ENCODE peak calls at places on chromosomes 6 and 20, in ten cellular contexts. One of them, this sample, is unnamed.
A peak's percentile ranks its signal among the peaks of the same experiment; 100 is the strongest.

GRCh38 chr20:32385541-32385940 is 27.4 kb downstream of the ASXL1 start:
- DNase-seq in suprapubic skin: no peak
- DNase-seq in heart right ventricle: no peak
- DNase-seq in transverse colon: no peak
- DNase-seq in right cardiac atrium: no peak
- DNase-seq in pancreas: no peak
- DNase-seq in tibial artery: no peak
- DNase-seq in hepatocyte: no peak
- DNase-seq in CD8-positive, alpha-beta T cell: no peak
- DNase-seq in Peyer's patch: no peak
- DNase-seq in this sample: no peak

GRCh38 chr6:53119772-53120409 is 28.8 kb downstream of the GCM1 start:
- DNase-seq in suprapubic skin: no peak
- DNase-seq in heart right ventricle: no peak
- DNase-seq in transverse colon: peak; percentile 20
- DNase-seq in right cardiac atrium: no peak
- DNase-seq in pancreas: peak; percentile 42
- DNase-seq in tibial artery: no peak
- DNase-seq in hepatocyte: peak; percentile 52
- DNase-seq in CD8-positive, alpha-beta T cell: no peak
- DNase-seq in Peyer's patch: no peak
- DNase-seq in this sample: no peak

GRCh38 chr6:111565316-111566221 is 40.1 kb downstream of the TRAF3IP2 start:
- DNase-seq in suprapubic skin: no peak
- DNase-seq in heart right ventricle: no peak
- DNase-seq in transverse colon: no peak
- DNase-seq in right cardiac atrium: no peak
- DNase-seq in pancreas: peak; percentile 43
- DNase-seq in tibial artery: no peak
- DNase-seq in hepatocyte: peak; percentile 32
- DNase-seq in CD8-positive, alpha-beta T cell: no peak
- DNase-seq in Peyer's patch: no peak
- DNase-seq in this sample: peak; percentile 16

GRCh38 chr20:63837475-63837874 is 6.4 kb upstream of the ZBTB46 start:
- DNase-seq in suprapubic skin: no peak
- DNase-seq in heart right ventricle: no peak
- DNase-seq in transverse colon: no peak
- DNase-seq in right cardiac atrium: no peak
- DNase-seq in pancreas: no peak
- DNase-seq in tibial artery: no peak
- DNase-seq in hepatocyte: no peak
- DNase-seq in CD8-positive, alpha-beta T cell: no peak
- DNase-seq in Peyer's patch: no peak
- DNase-seq in this sample: no peak

GRCh38 chr6:55449219-55449618 is 122.0 kb downstream of the GFRAL start:
- DNase-seq in suprapubic skin: no peak
- DNase-seq in heart right ventricle: no peak
- DNase-seq in transverse colon: no peak
- DNase-seq in right cardiac atrium: no peak
- DNase-seq in pancreas: no peak
- DNase-seq in tibial artery: no peak
- DNase-seq in hepatocyte: peak; percentile 34
- DNase-seq in CD8-positive, alpha-beta T cell: no peak
- DNase-seq in Peyer's patch: no peak
- DNase-seq in this sample: no peak

GRCh38 chr6:12294851-12295536 is 4.8 kb downstream of the EDN1 start:
- DNase-seq in suprapubic skin: no peak
- DNase-seq in heart right ventricle: no peak
- DNase-seq in transverse colon: no peak
- DNase-seq in right cardiac atrium: no peak
- DNase-seq in pancreas: no peak
- DNase-seq in tibial artery: no peak
- DNase-seq in hepatocyte: no peak
- DNase-seq in CD8-positive, alpha-beta T cell: no peak
- DNase-seq in Peyer's patch: no peak
- DNase-seq in this sample: no peak

GRCh38 chr6:118198746-118199145 is 291.7 kb downstream of the SLC35F1 start:
- DNase-seq in suprapubic skin: no peak
- DNase-seq in heart right ventricle: no peak
- DNase-seq in transverse colon: no peak
- DNase-seq in right cardiac atrium: no peak
- DNase-seq in pancreas: no peak
- DNase-seq in tibial artery: no peak
- DNase-seq in hepatocyte: peak; percentile 26
- DNase-seq in CD8-positive, alpha-beta T cell: no peak
- DNase-seq in Peyer's patch: no peak
- DNase-seq in this sample: no peak

GRCh38 chr6:66376021-66376420 is 669.0 kb upstream of the EYS start:
- DNase-seq in suprapubic skin: no peak
- DNase-seq in heart right ventricle: no peak
- DNase-seq in transverse colon: no peak
- DNase-seq in right cardiac atrium: no peak
- DNase-seq in pancreas: no peak
- DNase-seq in tibial artery: no peak
- DNase-seq in hepatocyte: no peak
- DNase-seq in CD8-positive, alpha-beta T cell: no peak
- DNase-seq in Peyer's patch: no peak
- DNase-seq in this sample: no peak

GRCh38 chr6:73929421-73929820 is 233.4 kb downstream of the CD109 start:
- DNase-seq in suprapubic skin: no peak
- DNase-seq in heart right ventricle: no peak
- DNase-seq in transverse colon: no peak
- DNase-seq in right cardiac atrium: no peak
- DNase-seq in pancreas: no peak
- DNase-seq in tibial artery: no peak
- DNase-seq in hepatocyte: no peak
- DNase-seq in CD8-positive, alpha-beta T cell: no peak
- DNase-seq in Peyer's patch: no peak
- DNase-seq in this sample: no peak

DNA sequence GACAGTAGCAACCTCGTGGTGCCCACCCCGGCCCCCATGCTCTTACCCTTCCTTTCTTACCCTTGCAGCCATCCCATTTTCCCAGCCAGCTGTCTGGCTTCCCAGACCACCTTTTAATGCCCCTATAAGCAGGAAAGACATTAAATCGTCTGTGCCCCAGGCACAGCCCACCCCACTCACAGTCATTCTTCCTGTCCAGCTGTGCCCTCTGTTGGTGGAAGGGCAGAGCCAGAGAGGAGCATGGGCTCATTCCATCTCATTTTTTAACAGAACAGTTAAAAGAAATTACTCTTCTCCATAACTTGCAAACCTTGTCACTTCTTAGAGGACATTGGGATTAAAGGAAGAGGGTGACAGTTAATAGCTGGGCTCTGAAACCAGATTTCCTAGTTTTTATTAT is 240.5 kb downstream of the NRN1 start:
- DNase-seq in suprapubic skin: no peak
- DNase-seq in heart right ventricle: no peak
- DNase-seq in transverse colon: no peak
- DNase-seq in right cardiac atrium: no peak
- DNase-seq in pancreas: no peak
- DNase-seq in tibial artery: no peak
- DNase-seq in hepatocyte: no peak
- DNase-seq in CD8-positive, alpha-beta T cell: no peak
- DNase-seq in Peyer's patch: no peak
- DNase-seq in this sample: no peak
- H3K4me1 ChIP-seq in suprapubic skin: peaks cover 6% of the 10 kb centered on the region
- H3K4me1 ChIP-seq in heart right ventricle: peaks cover 9% of the 10 kb centered on the region
- H3K4me1 ChIP-seq in transverse colon: no peaks in the 10 kb centered on the region
- H3K4me1 ChIP-seq in right cardiac atrium: peaks cover 5% of the 10 kb centered on the region
- H3K4me1 ChIP-seq in pancreas: no peaks in the 10 kb centered on the region
- H3K4me1 ChIP-seq in tibial artery: peaks cover 5% of the 10 kb centered on the region
- H3K4me1 ChIP-seq in hepatocyte: no peaks in the 10 kb centered on the region
- H3K4me1 ChIP-seq in CD8-positive, alpha-beta T cell: no peaks in the 10 kb centered on the region
- H3K4me1 ChIP-seq in Peyer's patch: no peaks in the 10 kb centered on the region
- H3K4me1 ChIP-seq in this sample: no peaks in the 10 kb centered on the region

GRCh38 chr6:157982297-157982579 is 575 bp downstream of the SYNJ2 start:
- DNase-seq in suprapubic skin: no peak
- DNase-seq in heart right ventricle: no peak
- DNase-seq in transverse colon: peak; percentile 68
- DNase-seq in right cardiac atrium: no peak
- DNase-seq in pancreas: peak; percentile 52
- DNase-seq in tibial artery: peak; percentile 69
- DNase-seq in hepatocyte: peak; percentile 72
- DNase-seq in CD8-positive, alpha-beta T cell: no peak
- DNase-seq in Peyer's patch: peak; percentile 60
- DNase-seq in this sample: no peak
- H3K27ac ChIP-seq in suprapubic skin: peak overlapping the region; percentile 52
- H3K27ac ChIP-seq in heart right ventricle: peak overlapping the region; percentile 89
- H3K27ac ChIP-seq in transverse colon: peak overlapping the region; percentile 90
- H3K27ac ChIP-seq in right cardiac atrium: peak overlapping the region; percentile 30
- H3K27ac ChIP-seq in pancreas: peak overlapping the region; percentile 77
- H3K27ac ChIP-seq in tibial artery: peak overlapping the region; percentile 87
- H3K27ac ChIP-seq in hepatocyte: peak overlapping the region; percentile 90
- H3K27ac ChIP-seq in CD8-positive, alpha-beta T cell: peak overlapping the region; percentile 55
- H3K27ac ChIP-seq in Peyer's patch: peak overlapping the region; percentile 90
- H3K27ac ChIP-seq in this sample: peak overlapping the region; percentile 83

GRCh38 chr20:51917886-51918545 is 115.7 kb upstream of the SALL4 start:
- DNase-seq in suprapubic skin: no peak
- DNase-seq in heart right ventricle: no peak
- DNase-seq in transverse colon: no peak
- DNase-seq in right cardiac atrium: no peak
- DNase-seq in pancreas: no peak
- DNase-seq in tibial artery: no peak
- DNase-seq in hepatocyte: no peak
- DNase-seq in CD8-positive, alpha-beta T cell: no peak
- DNase-seq in Peyer's patch: no peak
- DNase-seq in this sample: no peak
- H3K4me1 ChIP-seq in suprapubic skin: no peaks in the 10 kb centered on the region
- H3K4me1 ChIP-seq in heart right ventricle: no peaks in the 10 kb centered on the region
- H3K4me1 ChIP-seq in transverse colon: no peaks in the 10 kb centered on the region
- H3K4me1 ChIP-seq in right cardiac atrium: no peaks in the 10 kb centered on the region
- H3K4me1 ChIP-seq in pancreas: no peaks in the 10 kb centered on the region
- H3K4me1 ChIP-seq in tibial artery: no peaks in the 10 kb centered on the region
- H3K4me1 ChIP-seq in hepatocyte: peaks cover 13% of the 10 kb centered on the region
- H3K4me1 ChIP-seq in CD8-positive, alpha-beta T cell: no peaks in the 10 kb centered on the region
- H3K4me1 ChIP-seq in Peyer's patch: no peaks in the 10 kb centered on the region
- H3K4me1 ChIP-seq in this sample: no peaks in the 10 kb centered on the region

GRCh38 chr6:129444683-129445082 is 265.3 kb downstream of the ARHGAP18 start:
- DNase-seq in suprapubic skin: no peak
- DNase-seq in heart right ventricle: no peak
- DNase-seq in transverse colon: no peak
- DNase-seq in right cardiac atrium: no peak
- DNase-seq in pancreas: no peak
- DNase-seq in tibial artery: no peak
- DNase-seq in hepatocyte: no peak
- DNase-seq in CD8-positive, alpha-beta T cell: no peak
- DNase-seq in Peyer's patch: no peak
- DNase-seq in this sample: no peak
- H3K27ac ChIP-seq in suprapubic skin: no peak overlapping the region
- H3K27ac ChIP-seq in heart right ventricle: no peak overlapping the region
- H3K27ac ChIP-seq in transverse colon: no peak overlapping the region
- H3K27ac ChIP-seq in right cardiac atrium: no peak overlapping the region
- H3K27ac ChIP-seq in pancreas: no peak overlapping the region
- H3K27ac ChIP-seq in tibial artery: no peak overlapping the region
- H3K27ac ChIP-seq in hepatocyte: no peak overlapping the region
- H3K27ac ChIP-seq in CD8-positive, alpha-beta T cell: no peak overlapping the region
- H3K27ac ChIP-seq in Peyer's patch: no peak overlapping the region
- H3K27ac ChIP-seq in this sample: no peak overlapping the region

GRCh38 chr20:10659651-10660601 is 13.9 kb downstream of the JAG1 start:
- DNase-seq in suprapubic skin: no peak
- DNase-seq in heart right ventricle: no peak
- DNase-seq in transverse colon: peak; percentile 5
- DNase-seq in right cardiac atrium: no peak
- DNase-seq in pancreas: no peak
- DNase-seq in tibial artery: no peak
- DNase-seq in hepatocyte: peak; percentile 48
- DNase-seq in CD8-positive, alpha-beta T cell: no peak
- DNase-seq in Peyer's patch: no peak
- DNase-seq in this sample: no peak
- H3K4me1 ChIP-seq in suprapubic skin: peaks cover 89% of the 10 kb centered on the region
- H3K4me1 ChIP-seq in heart right ventricle: peaks cover 5% of the 10 kb centered on the region
- H3K4me1 ChIP-seq in transverse colon: peaks cover 57% of the 10 kb centered on the region
- H3K4me1 ChIP-seq in right cardiac atrium: peaks cover 35% of the 10 kb centered on the region
- H3K4me1 ChIP-seq in pancreas: peaks cover 59% of the 10 kb centered on the region
- H3K4me1 ChIP-seq in tibial artery: no peaks in the 10 kb centered on the region
- H3K4me1 ChIP-seq in hepatocyte: peaks cover 57% of the 10 kb centered on the region
- H3K4me1 ChIP-seq in CD8-positive, alpha-beta T cell: no peaks in the 10 kb centered on the region
- H3K4me1 ChIP-seq in Peyer's patch: no peaks in the 10 kb centered on the region
- H3K4me1 ChIP-seq in this sample: no peaks in the 10 kb centered on the region

DNA sequence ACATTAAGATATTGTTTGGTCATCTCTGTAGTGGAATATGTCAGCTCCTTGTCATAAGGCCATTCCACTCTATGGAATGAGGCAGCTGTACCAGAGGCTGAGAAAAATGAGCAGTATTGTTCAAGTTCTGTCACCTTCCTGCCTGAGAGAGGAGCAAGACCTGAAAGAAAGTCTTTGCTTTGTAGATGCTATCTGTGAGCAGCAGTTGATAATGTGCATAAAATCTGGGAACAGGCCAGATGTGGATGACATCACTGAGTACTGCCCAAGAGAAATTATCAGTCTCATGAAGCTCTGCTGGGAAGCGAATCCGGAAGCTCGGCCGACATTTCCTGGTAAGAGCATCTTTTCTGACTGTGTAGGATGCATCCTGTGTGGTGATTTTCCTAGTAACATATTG is 16.8 kb downstream of the RIPK1 start:
- DNase-seq in suprapubic skin: no peak
- DNase-seq in heart right ventricle: no peak
- DNase-seq in transverse colon: no peak
- DNase-seq in right cardiac atrium: no peak
- DNase-seq in pancreas: no peak
- DNase-seq in tibial artery: no peak
- DNase-seq in hepatocyte: no peak
- DNase-seq in CD8-positive, alpha-beta T cell: no peak
- DNase-seq in Peyer's patch: no peak
- DNase-seq in this sample: no peak
- H3K27ac ChIP-seq in suprapubic skin: no peak overlapping the region
- H3K27ac ChIP-seq in heart right ventricle: no peak overlapping the region
- H3K27ac ChIP-seq in transverse colon: no peak overlapping the region
- H3K27ac ChIP-seq in right cardiac atrium: no peak overlapping the region
- H3K27ac ChIP-seq in pancreas: no peak overlapping the region
- H3K27ac ChIP-seq in tibial artery: no peak overlapping the region
- H3K27ac ChIP-seq in hepatocyte: no peak overlapping the region
- H3K27ac ChIP-seq in CD8-positive, alpha-beta T cell: no peak overlapping the region
- H3K27ac ChIP-seq in Peyer's patch: no peak overlapping the region
- H3K27ac ChIP-seq in this sample: no peak overlapping the region

DNA sequence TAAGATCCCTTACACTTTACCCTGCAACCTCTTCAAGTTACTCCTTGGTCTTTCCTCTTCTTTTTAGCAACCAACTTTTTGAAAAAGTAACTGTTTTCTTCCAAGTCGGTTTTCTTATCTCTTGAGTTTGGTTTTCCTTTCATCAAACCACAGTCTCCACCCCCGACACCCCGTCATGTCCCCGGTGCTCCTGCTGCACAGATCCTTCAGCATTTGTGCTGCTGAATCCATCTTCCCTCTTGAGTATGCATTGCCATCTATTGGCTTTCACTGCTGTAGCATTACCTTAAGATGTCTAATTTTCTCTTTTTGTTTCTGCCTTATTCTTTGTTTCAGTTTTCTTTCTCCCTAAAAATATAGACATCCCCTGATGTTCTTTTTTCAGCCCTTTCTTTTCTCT is 11.9 kb upstream of the TNFRSF21 start:
- DNase-seq in suprapubic skin: no peak
- DNase-seq in heart right ventricle: no peak
- DNase-seq in transverse colon: no peak
- DNase-seq in right cardiac atrium: no peak
- DNase-seq in pancreas: no peak
- DNase-seq in tibial artery: no peak
- DNase-seq in hepatocyte: no peak
- DNase-seq in CD8-positive, alpha-beta T cell: no peak
- DNase-seq in Peyer's patch: no peak
- DNase-seq in this sample: no peak
- H3K4me1 ChIP-seq in suprapubic skin: no peaks in the 10 kb centered on the region
- H3K4me1 ChIP-seq in heart right ventricle: no peaks in the 10 kb centered on the region
- H3K4me1 ChIP-seq in transverse colon: peaks cover 6% of the 10 kb centered on the region
- H3K4me1 ChIP-seq in right cardiac atrium: no peaks in the 10 kb centered on the region
- H3K4me1 ChIP-seq in pancreas: no peaks in the 10 kb centered on the region
- H3K4me1 ChIP-seq in tibial artery: no peaks in the 10 kb centered on the region
- H3K4me1 ChIP-seq in hepatocyte: peaks cover 11% of the 10 kb centered on the region
- H3K4me1 ChIP-seq in CD8-positive, alpha-beta T cell: no peaks in the 10 kb centered on the region
- H3K4me1 ChIP-seq in Peyer's patch: no peaks in the 10 kb centered on the region
- H3K4me1 ChIP-seq in this sample: no peaks in the 10 kb centered on the region

This sample was measured in naive thymus-derived CD4-positive, alpha-beta T cell.